ENCODE peak calls at places on chromosomes 7 and 10, in four cellular contexts. Z is GM12878, D is HepG2, I is K562. P is an unnamed sample.

GRCh38 chr7:55690-56248 is 136.6 kb upstream of the FAM20C start:
- DNase-seq in Z (no peak), I (peak), D (no peak), P (no peak)

GRCh38 chr7:106772655-106773108 is 92.4 kb upstream of the PIK3CG start:
- DNase-seq in Z (no peak), D (no peak), I (no peak), P (no peak)

GRCh38 chr7:148865283-148865682 is 18.8 kb downstream of the EZH2 start:
- DNase-seq in I (no peak), D (no peak), Z (no peak), P (no peak)

GRCh38 chr7:101707587-101707986 is 78.5 kb upstream of the MYL10 start:
- DNase-seq in Z (no peak), I (no peak), D (no peak), P (no peak)

GRCh38 chr7:53035499-53036412 is at the start of gene POM121L12:
- DNase-seq in D (no peak), I (no peak), Z (no peak), P (no peak)

GRCh38 chr7:57789130-57789529 is 339.2 kb downstream of the ZNF716 start:
- DNase-seq in Z (no peak), I (no peak), D (no peak), P (no peak)

GRCh38 chr10:69125554-69125953 is 1.6 kb downstream of the VPS26A start:
- DNase-seq in Z (no peak), I (no peak), D (no peak), P (no peak)

GRCh38 chr7:25321424-25321823 is 93.1 kb upstream of the NPVF start:
- DNase-seq in D (no peak), Z (no peak), I (no peak), P (no peak)

GRCh38 chr7:2796358-2797352 is 47.5 kb downstream of the GNA12 start:
- DNase-seq in I (no peak), Z (no peak), D (no peak), P (no peak)

GRCh38 chr10:17216901-17217395 is 11.1 kb upstream of the VIM start:
- DNase-seq in I (no peak), D (no peak), Z (no peak), P (no peak)

GRCh38 chr10:88782222-88782621 is 20.3 kb upstream of the LIPM start:
- DNase-seq in I (no peak), D (no peak), Z (no peak), P (no peak)

GRCh38 chr7:13742719-13743640 is 246.5 kb downstream of the ETV1 start:
- DNase-seq in Z (no peak), I (no peak), D (no peak), P (peak)

GRCh38 chr7:140594131-140594691 is 46.4 kb downstream of the DENND2A start:
- DNase-seq in I (peak), D (no peak), Z (no peak), P (no peak)

GRCh38 chr7:49089717-49090116 is 165.4 kb downstream of the CDC14C start:
- DNase-seq in Z (no peak), I (no peak), D (no peak), P (no peak)

GRCh38 chr10:55330485-55330884 is 529.5 kb upstream of the PCDH15 start:
- DNase-seq in I (no peak), Z (no peak), D (no peak), P (no peak)

GRCh38 chr7:123580406-123581161 is 21.0 kb upstream of the ASB15 start:
- DNase-seq in I (peak), D (peak), Z (no peak), P (no peak)

GRCh38 chr7:148515728-148516715 is 74.5 kb upstream of the C7orf33 start:
- DNase-seq in I (no peak), Z (no peak), D (no peak), P (no peak)

GRCh38 chr10:68647928-68648327 is 73.1 kb upstream of the CCAR1 start:
- DNase-seq in D (peak), Z (no peak), I (no peak), P (no peak)

GRCh38 chr7:77426521-77427051 is 10.4 kb upstream of the GSAP start:
- DNase-seq in I (no peak), Z (no peak), D (no peak), P (no peak)

GRCh38 chr10:1114355-1115261 is 58.4 kb downstream of the WDR37 start:
- DNase-seq in D (no peak), I (no peak), Z (no peak), P (no peak)

GRCh38 chr10:123996302-123996701 is 97.1 kb downstream of the CHST15 start:
- DNase-seq in D (no peak), I (no peak), Z (no peak), P (no peak)

GRCh38 chr7:131157530-131158243 is 170.0 kb upstream of the MKLN1 start:
- DNase-seq in D (no peak), Z (no peak), I (no peak), P (no peak)

GRCh38 chr7:66631471-66631870 is 2.8 kb downstream of the KCTD7 start:
- DNase-seq in I (no peak), Z (no peak), D (no peak), P (no peak)

GRCh38 chr10:30510184-30510931 is 76.4 kb downstream of the MAP3K8 start:
- DNase-seq in I (peak), D (no peak), Z (no peak), P (no peak)

GRCh38 chr7:88278881-88279280 is 27.8 kb downstream of the STEAP4 start:
- DNase-seq in I (no peak), D (no peak), Z (no peak), P (no peak)

GRCh38 chr7:10038351-10038750 is 935.3 kb upstream of the PHF14 start:
- DNase-seq in Z (no peak), D (no peak), I (no peak), P (no peak)

GRCh38 chr7:43612599-43613589 is 30.0 kb downstream of the STK17A start:
- DNase-seq in I (no peak), D (no peak), Z (no peak), P (no peak)

GRCh38 chr10:51170518-51171245 is 96.4 kb downstream of the PRKG1 start:
- DNase-seq in D (no peak), Z (no peak), I (no peak), P (no peak)

GRCh38 chr10:88309365-88309764 is 273.8 kb downstream of the RNLS start:
- DNase-seq in D (no peak), Z (no peak), I (no peak), P (no peak)

GRCh38 chr10:90222939-90223338 is 521.5 kb downstream of the KIF20B start:
- DNase-seq in I (no peak), D (no peak), Z (no peak), P (no peak)

GRCh38 chr10:52319926-52320325 is 5.8 kb downstream of the DKK1 start:
- DNase-seq in I (no peak), Z (no peak), D (no peak), P (no peak)

GRCh38 chr10:118455181-118455695 is 113.1 kb upstream of the FAM204A start:
- DNase-seq in D (no peak), Z (no peak), I (no peak), P (no peak)

GRCh38 chr10:51679841-51680240 is 19.6 kb downstream of the CSTF2T start:
- DNase-seq in D (no peak), Z (no peak), I (no peak), P (no peak)

GRCh38 chr7:4416436-4417092 is 265.5 kb upstream of the FOXK1 start:
- DNase-seq in D (no peak), I (peak), Z (no peak), P (no peak)

GRCh38 chr10:124144536-124144935 is 51.1 kb upstream of the CHST15 start:
- DNase-seq in Z (no peak), D (no peak), I (no peak), P (no peak)

GRCh38 chr10:33413093-33413442 is 78.6 kb upstream of the NRP1 start:
- DNase-seq in I (no peak), Z (no peak), D (no peak), P (no peak)

GRCh38 chr10:17033529-17034250 is 95.9 kb downstream of the CUBN start:
- DNase-seq in I (no peak), Z (no peak), D (no peak), P (no peak)

GRCh38 chr10:124693801-124694416 is 50.3 kb downstream of the FAM53B start:
- DNase-seq in D (no peak), I (peak), Z (no peak), P (no peak)

GRCh38 chr7:126702242-126703016 is 550.3 kb downstream of the GRM8 start:
- DNase-seq in I (peak), Z (peak), D (no peak), P (no peak)

DNA sequence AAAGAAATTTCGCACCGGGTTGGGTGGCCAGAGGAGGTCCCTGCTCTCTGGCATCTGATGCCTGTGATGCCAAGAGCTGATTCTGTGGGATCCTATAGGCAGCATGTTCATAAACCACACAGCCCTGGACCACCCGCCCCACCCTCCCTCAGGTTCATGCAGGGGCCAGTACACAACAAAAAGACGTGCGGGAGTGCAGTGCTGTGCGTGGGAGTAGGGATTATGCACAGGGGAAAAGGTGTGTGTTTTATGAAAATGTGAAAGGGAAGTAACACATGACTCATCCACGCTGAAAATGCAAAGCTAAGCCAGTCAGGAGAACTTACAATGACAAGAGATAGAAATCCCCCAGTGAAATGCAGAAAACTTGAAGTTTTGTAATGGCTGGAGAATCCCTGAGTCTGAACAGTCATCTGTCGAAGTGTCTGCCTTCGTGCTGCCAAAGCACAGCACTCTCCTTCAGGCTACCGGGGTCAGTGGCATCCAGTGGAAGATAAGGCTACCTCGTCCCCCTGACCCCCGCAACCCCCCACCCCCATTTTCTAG is 1.1 kb downstream of the KIAA1217 start:
- DNase-seq in Z (peak), I (no peak), D (peak), P (no peak)
- TF ChIP-seq ETV6 in Z (no peak), I (no peak), D (no peak), P (no peak)

GRCh38 chr10:102115775-102116174 is 4.4 kb downstream of the LDB1 start:
- DNase-seq in Z (no peak), D (no peak), I (no peak), P (no peak)

GRCh38 chr10:102118867-102119266 is 1.3 kb downstream of the LDB1 start:
- DNase-seq in D (no peak), I (no peak), Z (no peak), P (no peak)

GRCh38 chr10:102119417-102120141 is 589 bp downstream of the LDB1 start:
- DNase-seq in I (peak), Z (no peak), D (no peak), P (peak)

GRCh38 chr10:102114861-102115618 is 5.1 kb downstream of the LDB1 start:
- DNase-seq in D (peak), I (peak), Z (no peak), P (peak)

GRCh38 chr10:102117391-102118159 is 2.6 kb downstream of the LDB1 start:
- DNase-seq in Z (no peak), I (no peak), D (peak), P (peak)
- TF ChIP-seq ETV6 in Z (no peak), I (no peak), D (no peak), P (peak)

GRCh38 chr10:111360260-111360925 is 283.6 kb downstream of the ADRA2A start:
- DNase-seq in Z (peak), D (peak), I (no peak), P (peak)
- TF ChIP-seq ETV6 in Z (no peak), D (no peak), I (no peak), P (no peak)

DNA sequence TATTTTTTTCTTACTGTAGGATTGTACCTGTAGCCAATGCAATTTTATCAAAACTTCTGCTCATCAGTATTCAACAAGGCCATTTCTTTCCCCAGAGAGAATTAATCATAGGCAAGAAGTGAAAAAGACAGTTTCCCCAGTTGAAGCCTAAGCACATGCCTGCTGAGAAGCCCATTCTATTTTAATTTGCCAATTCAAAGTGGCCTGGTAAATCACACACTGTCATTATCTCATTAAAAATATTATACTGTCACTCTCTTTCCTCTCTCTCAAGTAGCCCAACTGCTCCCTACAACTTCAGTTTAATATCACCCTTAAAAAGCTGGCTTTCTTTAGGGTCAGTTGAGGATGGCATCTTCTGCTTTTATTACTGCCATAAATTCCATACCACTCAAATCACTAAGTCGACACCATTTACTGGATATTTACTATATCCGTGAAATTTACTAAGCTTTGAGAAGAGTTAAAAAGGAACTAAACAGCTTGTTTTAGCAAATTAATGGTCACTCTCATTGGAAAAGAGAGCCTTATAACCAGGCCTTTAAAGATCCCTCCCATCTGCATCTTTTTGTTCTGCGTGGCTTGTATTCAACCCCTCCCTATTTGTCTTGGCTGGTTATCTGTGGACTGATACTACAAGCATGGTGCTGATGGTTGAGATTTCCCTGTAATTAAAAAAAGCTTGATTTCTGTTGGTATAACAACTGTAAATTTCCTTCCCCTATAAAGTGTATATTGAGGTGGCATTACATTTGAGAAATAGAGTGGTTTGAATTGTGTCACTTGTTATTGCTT is 30.6 kb downstream of the COL28A1 start:
- DNase-seq in I (no peak), Z (no peak), D (no peak), P (no peak)
- TF ChIP-seq ETV6 in I (no peak), Z (no peak), D (no peak), P (no peak)

GRCh38 chr10:71763352-71764127 is 9.8 kb downstream of the VSIR start:
- DNase-seq in D (no peak), Z (no peak), I (no peak), P (no peak)
- TF ChIP-seq ETV6 in D (no peak), Z (no peak), I (no peak), P (no peak)

GRCh38 chr7:35424869-35425495 is 171.1 kb upstream of the TBX20 start:
- DNase-seq in Z (no peak), D (peak), I (peak), P (peak)
- TF ChIP-seq ETV6 in Z (no peak), D (no peak), I (no peak), P (no peak)

DNA sequence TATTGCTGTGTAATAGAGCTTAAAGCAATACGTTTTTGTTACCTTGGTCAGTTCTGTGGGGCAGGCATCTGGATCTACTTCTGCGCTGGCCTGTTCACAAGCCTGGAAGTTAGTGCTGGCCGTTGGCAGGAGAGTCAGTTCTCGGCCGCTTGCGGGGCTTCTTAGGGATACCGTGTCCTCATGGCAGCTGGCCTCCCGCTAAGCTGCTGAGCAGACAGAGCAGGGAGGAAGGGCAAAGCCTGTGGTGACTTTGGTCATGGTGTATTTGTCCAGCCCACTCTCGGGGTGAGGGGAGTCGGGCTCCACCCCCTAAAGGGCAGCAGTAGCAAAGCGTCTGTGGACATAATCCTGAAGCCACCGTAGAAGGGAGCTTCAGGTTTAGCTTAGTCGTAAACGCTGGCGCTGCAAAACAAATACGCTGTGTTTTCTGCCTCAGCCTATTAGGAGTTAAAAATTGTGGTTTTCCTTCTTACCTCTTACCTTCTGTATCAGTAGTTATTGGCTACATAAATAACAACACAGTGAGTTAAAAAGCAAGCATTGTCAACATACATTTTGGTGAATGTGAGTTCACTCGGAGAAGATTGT is 12.2 kb downstream of the UBE3C start:
- DNase-seq in I (peak), D (peak), Z (no peak), P (peak)
- TF ChIP-seq ETV6 in I (no peak), D (no peak), Z (no peak), P (no peak)

GRCh38 chr10:112797221-112797620 is 152.8 kb upstream of the TCF7L2 start:
- DNase-seq in I (no peak), D (no peak), Z (no peak), P (no peak)
- TF ChIP-seq ETV6 in I (no peak), D (no peak), Z (no peak), P (no peak)

GRCh38 chr7:128718967-128719642 is 20.1 kb upstream of the CALU start:
- DNase-seq in Z (no peak), I (no peak), D (no peak), P (no peak)

GRCh38 chr7:128715079-128715478 is 24.1 kb upstream of the CALU start:
- DNase-seq in I (no peak), Z (no peak), D (no peak), P (no peak)

GRCh38 chr7:128710391-128710930 is 28.7 kb upstream of the CALU start:
- DNase-seq in I (no peak), Z (no peak), D (no peak), P (no peak)

GRCh38 chr7:128708824-128709223 is 30.3 kb upstream of the CALU start:
- DNase-seq in D (no peak), I (no peak), Z (no peak), P (no peak)

GRCh38 chr7:128713794-128714193 is 25.4 kb upstream of the CALU start:
- DNase-seq in I (no peak), D (no peak), Z (no peak), P (no peak)
- TF ChIP-seq ETV6 in I (no peak), D (no peak), Z (no peak), P (no peak)

DNA sequence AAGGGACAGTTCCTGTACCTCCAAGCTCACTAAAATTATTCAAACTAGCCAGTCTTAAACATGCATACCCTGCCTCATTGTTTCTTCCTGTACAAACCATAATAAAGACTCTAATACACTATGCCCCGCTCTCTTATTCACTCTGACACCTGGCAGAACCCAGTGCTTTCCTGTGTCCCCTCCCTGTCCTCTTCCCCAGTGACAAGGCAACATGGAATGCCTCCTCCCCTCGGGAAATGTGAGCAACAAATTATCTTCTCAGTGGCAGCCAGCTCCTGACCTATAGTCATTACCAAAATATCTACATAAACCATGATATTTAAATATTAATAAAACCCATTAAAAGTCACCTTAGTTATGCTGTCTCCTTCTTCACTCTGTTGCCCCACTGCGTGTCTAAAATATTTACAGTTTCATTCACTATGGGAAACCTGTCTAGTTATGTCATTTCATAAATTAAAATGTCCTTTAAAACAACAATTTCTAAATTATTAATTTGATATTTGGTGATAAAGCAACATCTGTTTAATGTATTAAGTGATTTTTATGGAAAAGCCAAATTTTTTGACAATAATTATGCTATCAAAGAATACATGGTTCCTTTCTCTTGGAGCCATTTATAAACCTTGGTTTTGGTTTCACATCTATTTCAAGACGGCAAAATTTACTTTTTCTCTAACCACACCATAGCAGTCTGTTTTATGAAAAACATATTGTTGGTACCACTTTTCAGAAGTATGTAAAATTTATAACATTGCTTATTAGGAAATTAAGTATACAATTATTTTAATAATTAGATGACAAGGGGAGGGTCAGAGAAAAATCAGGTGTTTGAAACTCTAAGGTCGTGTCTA is 1355.2 kb downstream of the XPNPEP1 start:
- DNase-seq in Z (no peak), D (no peak), I (no peak), P (no peak)
- TF ChIP-seq ETV6 in Z (no peak), D (no peak), I (no peak), P (no peak)